ENCODE peak calls at places on chromosome 11, in five cellular contexts. L is head of caudate nucleus, R is endothelial cell, H is progenitor cell of endocrine pancreas, C is NCI-H1694. D is an unnamed sample.

GRCh38 chr11:27028653-27029052 is 12.0 kb upstream of the BBOX1 start:
- DNase-seq in C (no peak), R (no peak), L (no peak), H (no peak), D (no peak)

GRCh38 chr11:86274999-86275398 is 27.0 kb upstream of the HIKESHI start:
- DNase-seq in R (no peak), L (no peak), C (no peak), H (no peak), D (no peak)

GRCh38 chr11:131987703-131988102 is 617.3 kb downstream of the NTM start:
- DNase-seq in H (no peak), L (no peak), C (no peak), R (no peak), D (no peak)

GRCh38 chr11:30463266-30463665 is 122.9 kb downstream of the MPPED2 start:
- DNase-seq in R (no peak), L (no peak), H (no peak), C (no peak), D (no peak)

GRCh38 chr11:73350908-73351636 is 25.1 kb upstream of the RELT start:
- DNase-seq in L (peak; percentile 72), R (peak; percentile 52), C (peak; percentile 44), H (no peak), D (peak; percentile 50)

GRCh38 chr11:69541501-69542313 is 60.2 kb downstream of the LINC01488 start:
- DNase-seq in R (no peak), H (no peak), L (no peak), C (no peak), D (no peak)

GRCh38 chr11:117458275-117459120 is 130.8 kb downstream of the CEP164 start:
- DNase-seq in C (no peak), R (no peak), L (peak; percentile 71), H (no peak), D (peak; percentile 69)

GRCh38 chr11:121081320-121081719 is 19.7 kb upstream of the TECTA start:
- DNase-seq in H (no peak), R (no peak), L (no peak), C (no peak), D (no peak)

GRCh38 chr11:9076661-9077060 is 14.7 kb downstream of the SCUBE2 start:
- DNase-seq in H (no peak), L (no peak), R (no peak), C (no peak), D (no peak)

GRCh38 chr11:128948583-128948982 is 5.9 kb upstream of the TP53AIP1 start:
- DNase-seq in H (no peak), L (no peak), R (peak; percentile 25), C (no peak), D (peak; percentile 25)

D was measured in NCI-H524.